ENCODE peak calls at places on chromosomes 3 and 15, in nine cellular contexts. P is glomerular endothelial cell; B is CD8-positive, alpha-beta memory T cell; W is NCI-H1417; E is G401; L is stimulated activated CD4-positive, alpha-beta T cell treated with anti-CD3 and anti-CD28 coated beads, Interleukin-4, amount 100 ng/mL, for 48 hours; T is NCI-H2107; D is psoas muscle; O is left ventricle myocardium superior. M is an unnamed sample.

GRCh38 chr15:69156726-69157381 is 3.6 kb upstream of the GLCE start:
- DNase-seq in P (no peak), B (no peak), W (peak; percentile 79), E (peak; percentile 100), L (no peak), T (no peak), D (no peak), O (no peak), M (no peak)

GRCh38 chr3:45870099-45870498 is 16.2 kb upstream of the CCR9 start:
- DNase-seq in P (no peak), B (peak; percentile 68), W (no peak), E (no peak), L (peak; percentile 23), T (no peak), D (no peak), O (no peak), M (no peak)

GRCh38 chr3:150345021-150345538 is 63.0 kb upstream of the TSC22D2 start:
- DNase-seq in P (no peak), B (no peak), W (no peak), E (no peak), L (no peak), T (no peak), D (no peak), O (no peak), M (no peak)

GRCh38 chr3:170488802-170489201 is 70.1 kb downstream of the CLDN11 start:
- DNase-seq in P (no peak), B (no peak), W (no peak), E (no peak), L (no peak), T (no peak), D (no peak), O (no peak), M (no peak)

GRCh38 chr3:156633335-156633734 is 41.1 kb upstream of the TIPARP start:
- DNase-seq in P (no peak), B (no peak), W (no peak), E (no peak), L (no peak), T (no peak), D (no peak), O (peak; percentile 72), M (peak; percentile 70)

GRCh38 chr3:133930341-133930933 is 34.8 kb upstream of the RAB6B start:
- DNase-seq in P (peak; percentile 66), B (no peak), W (peak; percentile 4), E (peak; percentile 75), L (no peak), T (peak; percentile 49), D (no peak), O (no peak), M (no peak)

GRCh38 chr3:47852604-47853397 is 49.9 kb downstream of the DHX30 start:
- DNase-seq in P (no peak), B (no peak), W (no peak), E (no peak), L (no peak), T (no peak), D (peak; percentile 39), O (no peak), M (no peak)

GRCh38 chr15:100114100-100114499 is 227.7 kb downstream of the ADAMTS17 start:
- DNase-seq in P (peak; percentile 54), B (no peak), W (no peak), E (peak; percentile 8), L (no peak), T (no peak), D (peak; percentile 73), O (peak; percentile 82), M (peak; percentile 84)

GRCh38 chr3:88852606-88853005 is 254.8 kb upstream of the EPHA3 start:
- DNase-seq in P (no peak), B (no peak), W (no peak), E (no peak), L (no peak), T (no peak), D (no peak), O (no peak), M (no peak)

GRCh38 chr3:87359807-87360206 is 83.4 kb upstream of the POU1F1 start:
- DNase-seq in P (no peak), B (no peak), W (no peak), E (peak; percentile 80), L (no peak), T (peak; percentile 23), D (no peak), O (no peak), M (no peak)

GRCh38 chr15:28994142-28994829 is 108.5 kb downstream of the APBA2 start:
- DNase-seq in P (no peak), B (no peak), W (no peak), E (no peak), L (peak; percentile 24), T (no peak), D (no peak), O (no peak), M (no peak)

GRCh38 chr3:42505849-42506410 is 3.5 kb downstream of the VIPR1 start:
- DNase-seq in P (no peak), B (no peak), W (no peak), E (no peak), L (no peak), T (no peak), D (no peak), O (no peak), M (no peak)

GRCh38 chr15:78461171-78461881 is 23.3 kb downstream of the IREB2 start:
- DNase-seq in P (no peak), B (no peak), W (no peak), E (no peak), L (no peak), T (no peak), D (no peak), O (no peak), M (no peak)

GRCh38 chr3:130820976-130821375 is 72.9 kb upstream of the ATP2C1 start:
- DNase-seq in P (no peak), B (no peak), W (no peak), E (no peak), L (no peak), T (no peak), D (no peak), O (no peak), M (no peak)

GRCh38 chr3:13548696-13549512 is at the start of gene FBLN2:
- DNase-seq in P (no peak), B (no peak), W (peak; percentile 19), E (no peak), L (no peak), T (no peak), D (peak; percentile 84), O (peak; percentile 82), M (no peak)

M was measured in Right ventricle myocardium inferior.